ENCODE peak calls at places on chromosome 21, in five cellular contexts. M is activated CD8-positive, alpha-beta memory T cell treated with anti-CD3 and anti-CD28 coated beads, Interleukin-2, amount 50 U/mL, for 48 hours; Q is GM12864; T is tibial artery; E is WTC11. I is an unnamed sample.

GRCh38 chr21:18937337-18937736 is 533.8 kb upstream of the TMPRSS15 start:
- DNase-seq in M (no peak), Q (no peak), T (no peak), E (no peak), I (no peak)

GRCh38 chr21:44571844-44572782 is 1.4 kb upstream of the KRTAP10-4 start:
- DNase-seq in M (peak; percentile 42), Q (no peak), T (no peak), E (no peak), I (no peak)

GRCh38 chr21:31618696-31619430 is 40.6 kb upstream of the SOD1 start:
- DNase-seq in M (no peak), Q (no peak), T (no peak), E (no peak), I (no peak)

GRCh38 chr21:45539796-45540600 is 2.2 kb downstream of the SLC19A1 start:
- DNase-seq in M (peak; percentile 52), Q (no peak), T (peak; percentile 62), E (peak; percentile 8), I (peak; percentile 88)

GRCh38 chr21:43343992-43344886 is 82.7 kb downstream of the SIK1 start:
- DNase-seq in M (no peak), Q (no peak), T (no peak), E (no peak), I (no peak)

GRCh38 chr21:31186916-31187315 is 148.6 kb upstream of the KRTAP19-8 start:
- DNase-seq in M (no peak), Q (no peak), T (no peak), E (no peak), I (no peak)

GRCh38 chr21:38244885-38245869 is 11.6 kb upstream of the KCNJ15 start:
- DNase-seq in M (peak; percentile 69), Q (no peak), T (no peak), E (no peak), I (no peak)

GRCh38 chr21:36396314-36396713 is 11.1 kb downstream of the CHAF1B start:
- DNase-seq in M (no peak), Q (no peak), T (no peak), E (no peak), I (peak; percentile 20)

GRCh38 chr21:24894324-24894723 is 713.0 kb downstream of the MRPL39 start:
- DNase-seq in M (no peak), Q (no peak), T (no peak), E (no peak), I (no peak)

GRCh38 chr21:44971672-44971995 is 31.8 kb downstream of the SLX9 start:
- DNase-seq in M (no peak), Q (no peak), T (no peak), E (no peak), I (no peak)

GRCh38 chr21:45132841-45133573 is 58.6 kb downstream of the ADARB1 start:
- DNase-seq in M (no peak), Q (no peak), T (peak; percentile 81), E (no peak), I (no peak)

GRCh38 chr21:36718951-36719501 is 20.1 kb downstream of the SIM2 start:
- DNase-seq in M (no peak), Q (no peak), T (peak; percentile 54), E (no peak), I (peak; percentile 83)

GRCh38 chr21:34544032-34544496 is 32.1 kb upstream of the KCNE1 start:
- DNase-seq in M (peak; percentile 59), Q (peak; percentile 69), T (no peak), E (peak; percentile 66), I (no peak)

GRCh38 chr21:17454315-17455027 is 58.4 kb upstream of the CXADR start:
- DNase-seq in M (peak; percentile 89), Q (no peak), T (no peak), E (peak; percentile 90), I (no peak)

GRCh38 chr21:45078877-45079281 is 4.5 kb downstream of the ADARB1 start:
- DNase-seq in M (peak; percentile 74), Q (peak; percentile 8), T (no peak), E (no peak), I (no peak)

GRCh38 chr21:20187028-20187427 is 811.2 kb upstream of the NCAM2 start:
- DNase-seq in M (no peak), Q (no peak), T (no peak), E (no peak), I (no peak)

GRCh38 chr21:45547211-45547900 is 5.1 kb upstream of the SLC19A1 start:
- DNase-seq in M (no peak), Q (no peak), T (peak; percentile 27), E (no peak), I (peak; percentile 16)

GRCh38 chr21:42630626-42631025 is 22.8 kb upstream of the PDE9A start:
- DNase-seq in M (no peak), Q (no peak), T (no peak), E (no peak), I (peak; percentile 55)

GRCh38 chr21:17003221-17003620 is 509.6 kb upstream of the CXADR start:
- DNase-seq in M (no peak), Q (no peak), T (no peak), E (no peak), I (no peak)

GRCh38 chr21:39319814-39320332 is 6.4 kb upstream of the BRWD1 start:
- DNase-seq in M (no peak), Q (no peak), T (no peak), E (no peak), I (no peak)

GRCh38 chr21:31235671-31236450 is 108.2 kb downstream of the TIAM1 start:
- DNase-seq in M (no peak), Q (no peak), T (no peak), E (no peak), I (no peak)

GRCh38 chr21:33587792-33588484 is 546 bp downstream of the DONSON start:
- DNase-seq in M (peak; percentile 70), Q (no peak), T (no peak), E (peak; percentile 26), I (no peak)

GRCh38 chr21:32103361-32103760 is 175.5 kb downstream of the MIS18A start:
- DNase-seq in M (no peak), Q (no peak), T (no peak), E (no peak), I (no peak)

GRCh38 chr21:42768324-42769121 is 110.8 kb downstream of the WDR4 start:
- DNase-seq in M (no peak), Q (no peak), T (no peak), E (no peak), I (no peak)

GRCh38 chr21:45898781-45899180 is 82.8 kb upstream of the COL6A1 start:
- DNase-seq in M (no peak), Q (no peak), T (no peak), E (no peak), I (no peak)

GRCh38 chr21:24046816-24047443 is 1560.4 kb downstream of the MRPL39 start:
- DNase-seq in M (no peak), Q (no peak), T (no peak), E (no peak), I (no peak)

GRCh38 chr21:26840206-26840605 is 5.0 kb downstream of the ADAMTS1 start:
- DNase-seq in M (no peak), Q (no peak), T (no peak), E (no peak), I (no peak)

GRCh38 chr21:45577806-45578801 is 35.9 kb upstream of the SLC19A1 start:
- DNase-seq in M (peak; percentile 42), Q (no peak), T (peak; percentile 59), E (peak; percentile 10), I (peak; percentile 89)

GRCh38 chr21:27429612-27430361 is 462.9 kb upstream of the ADAMTS5 start:
- DNase-seq in M (no peak), Q (no peak), T (no peak), E (no peak), I (no peak)

GRCh38 chr21:39556176-39556575 is 56.6 kb upstream of the B3GALT5 start:
- DNase-seq in M (no peak), Q (no peak), T (no peak), E (peak; percentile 38), I (no peak)

GRCh38 chr21:42453301-42454220 is 42.5 kb downstream of the RSPH1 start:
- DNase-seq in M (no peak), Q (no peak), T (no peak), E (no peak), I (peak; percentile 80)

GRCh38 chr21:29215709-29216108 is 83.0 kb upstream of the BACH1 start:
- DNase-seq in M (no peak), Q (no peak), T (no peak), E (no peak), I (no peak)

GRCh38 chr21:17250651-17251294 is 262.1 kb upstream of the CXADR start:
- DNase-seq in M (no peak), Q (no peak), T (no peak), E (no peak), I (no peak)

GRCh38 chr21:37758997-37759396 is 157.3 kb downstream of the KCNJ6 start:
- DNase-seq in M (no peak), Q (no peak), T (no peak), E (peak; percentile 79), I (no peak)

I was measured in mesenteric fat pad.